ENCODE peak calls at places on chromosomes 13 and 19, in four cellular contexts. D is K562, I is HepG2, E is GM12878. S is an unnamed sample.

GRCh38 chr19:56838930-56839664 is 1.4 kb downstream of the PEG3 start:
- DNase-seq in I (peak; percentile 97), E (no peak), D (no peak), S (peak; percentile 11)

GRCh38 chr19:27896091-27896490 is 1316.9 kb downstream of the UQCRFS1 start:
- DNase-seq in E (no peak), I (no peak), D (no peak), S (no peak)

GRCh38 chr13:113489549-113490495 is 689 bp downstream of the DCUN1D2 start:
- DNase-seq in E (no peak), I (no peak), D (peak; percentile 33), S (peak; percentile 12)

GRCh38 chr19:19064098-19064722 is 416 bp downstream of the SLC25A42 start:
- DNase-seq in I (no peak), E (no peak), D (peak; percentile 82), S (peak; percentile 56)

GRCh38 chr19:48218964-48219363 is 36.7 kb downstream of the CARD8 start:
- DNase-seq in I (no peak), E (no peak), D (no peak), S (no peak)

GRCh38 chr19:13843104-13843921 is 33.6 kb upstream of the NANOS3 start:
- DNase-seq in E (no peak), I (no peak), D (no peak), S (no peak)

GRCh38 chr13:30134578-30134977 is 172.8 kb downstream of the KATNAL1 start:
- DNase-seq in I (no peak), E (no peak), D (no peak), S (no peak)

GRCh38 chr13:80306573-80306972 is 34.4 kb downstream of the SPRY2 start:
- DNase-seq in D (no peak), E (no peak), I (no peak), S (no peak)

GRCh38 chr13:77696006-77696862 is 1.3 kb upstream of the SLAIN1 start:
- DNase-seq in E (no peak), I (no peak), D (no peak), S (no peak)

GRCh38 chr13:99154064-99154463 is 46.6 kb upstream of the UBAC2 start:
- DNase-seq in I (no peak), D (no peak), E (no peak), S (no peak)

GRCh38 chr19:6639439-6639838 is 30.5 kb downstream of the TNFSF14 start:
- DNase-seq in D (no peak), I (no peak), E (no peak), S (no peak)

GRCh38 chr13:90444232-90444631 is 903.3 kb upstream of the MIR17HG start:
- DNase-seq in E (no peak), D (no peak), I (no peak), S (no peak)

GRCh38 chr13:64397699-64398098 is 2832.4 kb downstream of the PCDH9 start:
- DNase-seq in I (no peak), E (no peak), D (no peak), S (no peak)

GRCh38 chr19:43481701-43482100 is 16.3 kb upstream of the LYPD3 start:
- DNase-seq in I (no peak), E (no peak), D (no peak), S (no peak)

GRCh38 chr13:108269601-108270328 is at the start of gene TNFSF13B:
- DNase-seq in E (peak; percentile 74), I (peak; percentile 7), D (peak; percentile 9), S (peak; percentile 4)

GRCh38 chr13:44323754-44324153 is 49.9 kb upstream of the SERP2 start:
- DNase-seq in D (no peak), I (no peak), E (no peak), S (no peak)

GRCh38 chr19:30824809-30825208 is 452.6 kb downstream of the ZNF536 start:
- DNase-seq in E (no peak), D (no peak), I (no peak), S (no peak)

GRCh38 chr13:29270536-29271045 is 324.9 kb downstream of the SLC7A1 start:
- DNase-seq in I (no peak), D (no peak), E (no peak), S (no peak)

GRCh38 chr19:3068071-3068470 is 5.8 kb upstream of the TLE5 start:
- DNase-seq in D (no peak), I (no peak), E (no peak), S (no peak)

GRCh38 chr13:107715496-107715895 is 499.8 kb downstream of the LIG4 start:
- DNase-seq in D (no peak), E (no peak), I (no peak), S (no peak)

GRCh38 chr19:12194827-12195500 is 32.1 kb downstream of the ZNF136 start:
- DNase-seq in D (no peak), I (no peak), E (no peak), S (no peak)

GRCh38 chr13:99367663-99368448 is 60.7 kb upstream of the GPR183 start:
- DNase-seq in D (no peak), E (no peak), I (no peak), S (no peak)

GRCh38 chr13:83620535-83621220 is 261.6 kb downstream of the SLITRK1 start:
- DNase-seq in E (no peak), D (no peak), I (no peak), S (no peak)

GRCh38 chr19:8311461-8312260 is 3.5 kb upstream of the CD320 start:
- DNase-seq in D (peak; percentile 2), I (no peak), E (no peak), S (no peak)

GRCh38 chr19:18300930-18301717 is 19.7 kb upstream of the JUND start:
- DNase-seq in D (peak; percentile 72), I (no peak), E (no peak), S (peak; percentile 88)

GRCh38 chr19:39824143-39825092 is 9.5 kb downstream of the DYRK1B start:
- DNase-seq in D (no peak), E (peak; percentile 67), I (peak; percentile 77), S (no peak)

GRCh38 chr19:40365613-40366401 is 17.3 kb downstream of the PLD3 start:
- DNase-seq in E (no peak), D (peak; percentile 97), I (no peak), S (peak; percentile 96)

GRCh38 chr13:27379694-27380596 is 44.5 kb upstream of the GTF3A start:
- DNase-seq in D (peak; percentile 66), I (peak; percentile 60), E (no peak), S (peak; percentile 35)

GRCh38 chr19:49712397-49712859 is 21.5 kb downstream of the CPT1C start:
- DNase-seq in I (peak; percentile 23), D (peak; percentile 96), E (no peak), S (peak; percentile 96)

GRCh38 chr19:18898081-18898532 is 2.1 kb upstream of the CERS1 start:
- DNase-seq in E (no peak), D (peak; percentile 73), I (no peak), S (no peak)

GRCh38 chr19:40398417-40399056 is 8.6 kb upstream of the HIPK4 start:
- DNase-seq in E (no peak), I (no peak), D (peak; percentile 93), S (peak; percentile 57)

GRCh38 chr13:86932935-86933334 is 738.2 kb upstream of the SLITRK5 start:
- DNase-seq in I (no peak), D (no peak), E (no peak), S (no peak)

DNA sequence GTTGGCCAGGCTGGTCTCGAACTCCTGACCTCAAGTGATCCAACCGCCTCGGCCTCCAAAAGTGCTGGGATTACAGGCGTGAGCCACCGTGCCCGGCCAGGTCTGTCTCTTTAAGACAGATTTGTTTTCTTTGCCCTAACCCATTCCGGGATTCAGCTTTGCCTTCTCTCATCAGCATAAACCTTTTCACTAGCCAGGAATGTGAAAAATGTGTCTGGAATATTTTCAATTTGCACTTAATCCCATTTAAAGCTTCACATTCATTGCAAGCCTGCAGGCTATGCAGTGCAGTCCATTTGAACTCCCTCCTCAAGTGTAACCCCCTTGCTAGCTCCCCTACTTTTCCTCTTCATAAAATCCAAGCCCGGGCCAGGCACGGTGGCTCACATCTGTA is 880 bp upstream of the TMEM160 start:
- DNase-seq in D (no peak), E (no peak), I (no peak), S (no peak)
- TF ChIP-seq BHLHE40 in D (no peak), E (no peak), I (no peak), S (no peak)

GRCh38 chr19:36850646-36851442 is at the start of gene ZNF345:
- DNase-seq in D (peak; percentile 51), I (peak; percentile 95), E (peak; percentile 64), S (peak; percentile 82)
- TF ChIP-seq POLR2A in D (peak; percentile 46), I (peak; percentile 76), E (peak; percentile 81), S (no peak)

GRCh38 chr19:1322198-1322981 is 36.7 kb downstream of the EFNA2 start:
- DNase-seq in E (no peak), I (no peak), D (no peak), S (no peak)

GRCh38 chr19:1325568-1326294 is 40.1 kb downstream of the EFNA2 start:
- DNase-seq in D (no peak), I (no peak), E (no peak), S (no peak)

GRCh38 chr19:1324249-1324791 is 38.6 kb downstream of the EFNA2 start:
- DNase-seq in D (no peak), E (no peak), I (no peak), S (no peak)

GRCh38 chr19:1327125-1327524 is 41.5 kb downstream of the EFNA2 start:
- DNase-seq in E (no peak), D (no peak), I (no peak), S (no peak)

GRCh38 chr19:1324792-1325567 is 39.3 kb downstream of the EFNA2 start:
- DNase-seq in D (peak; percentile 80), I (peak; percentile 82), E (no peak), S (peak; percentile 58)
- TF ChIP-seq MAX in D (peak; percentile 59), I (peak; percentile 76), E (no peak), S (peak; percentile 80)

GRCh38 chr13:50078512-50079277 is 63.5 kb downstream of the KCNRG start:
- DNase-seq in E (no peak), D (no peak), I (no peak), S (no peak)

GRCh38 chr13:50073340-50073739 is 58.1 kb downstream of the KCNRG start:
- DNase-seq in E (no peak), D (no peak), I (no peak), S (no peak)

GRCh38 chr13:50072676-50073075 is 57.4 kb downstream of the KCNRG start:
- DNase-seq in I (no peak), D (no peak), E (no peak), S (no peak)

GRCh38 chr13:50074843-50075242 is 59.6 kb downstream of the KCNRG start:
- DNase-seq in E (no peak), D (no peak), I (no peak), S (no peak)

GRCh38 chr13:50075619-50076097 is 60.4 kb downstream of the KCNRG start:
- DNase-seq in I (no peak), E (no peak), D (no peak), S (no peak)
- TF ChIP-seq BHLHE40 in I (no peak), E (no peak), D (no peak), S (no peak)

GRCh38 chr13:45468676-45469075 is 3.9 kb downstream of the COG3 start:
- DNase-seq in D (no peak), E (no peak), I (no peak), S (no peak)

GRCh38 chr13:45466359-45466758 is 1.6 kb downstream of the COG3 start:
- DNase-seq in E (no peak), I (no peak), D (no peak), S (no peak)

GRCh38 chr13:45464141-45464686 is 525 bp upstream of the COG3 start:
- DNase-seq in I (no peak), E (no peak), D (no peak), S (no peak)

GRCh38 chr13:45464687-45465453 is at the start of gene COG3:
- DNase-seq in D (peak; percentile 93), I (peak; percentile 99), E (peak; percentile 92), S (peak; percentile 94)
- TF ChIP-seq POLR2A in D (peak; percentile 86), I (peak; percentile 75), E (peak; percentile 92), S (peak; percentile 54)

S was measured in A549.